ENCODE peak calls at places on chromosomes 2 and 18, in eight cellular contexts. M is GM23338, Y is Panc1, I is HCT116, A is A549, X is HepG2, J is K562, F is GM12878. U is an unnamed sample.

GRCh38 chr18:31555971-31556747 is 35.5 kb upstream of the TTR start:
- DNase-seq in F (peak; percentile 39), A (peak; percentile 25), I (peak; percentile 71), X (peak; percentile 58), M (peak; percentile 78), Y (peak; percentile 42), J (peak; percentile 75), U (peak; percentile 58)

GRCh38 chr2:119820275-119820674 is 60.6 kb downstream of the PTPN4 start:
- DNase-seq in A (no peak), Y (no peak), F (no peak), I (no peak), X (no peak), M (no peak), J (no peak), U (no peak)

GRCh38 chr2:146576301-146576700 is 1268.5 kb upstream of the ACVR2A start:
- DNase-seq in F (no peak), J (no peak), M (no peak), I (no peak), Y (no peak), A (no peak), X (no peak), U (no peak)

GRCh38 chr2:236918513-236918912 is 167.2 kb upstream of the COPS8 start:
- DNase-seq in J (no peak), A (no peak), F (no peak), X (no peak), Y (no peak), I (no peak), M (no peak), U (no peak)

GRCh38 chr2:209933499-209934458 is 68.7 kb upstream of the RPE start:
- DNase-seq in M (no peak), Y (no peak), A (no peak), F (no peak), X (no peak), I (no peak), J (no peak), U (no peak)

GRCh38 chr2:101617188-101617587 is 80.3 kb upstream of the MAP4K4 start:
- DNase-seq in M (no peak), F (no peak), A (no peak), I (no peak), X (peak; percentile 45), Y (no peak), J (no peak), U (no peak)

GRCh38 chr18:32057624-32058165 is 34.0 kb upstream of the RNF138 start:
- DNase-seq in X (no peak), A (no peak), I (no peak), Y (no peak), M (peak; percentile 73), J (peak; percentile 19), F (no peak), U (no peak)

GRCh38 chr2:160432633-160433032 is 61.0 kb downstream of the RBMS1 start:
- DNase-seq in M (peak; percentile 54), F (no peak), A (peak; percentile 15), J (no peak), Y (no peak), X (no peak), I (peak; percentile 67), U (no peak)

GRCh38 chr18:55790296-55790695 is 202.3 kb upstream of the TCF4 start:
- DNase-seq in X (no peak), J (no peak), A (peak; percentile 4), I (no peak), Y (no peak), F (no peak), M (no peak), U (no peak)

GRCh38 chr2:134109725-134110124 is 144.1 kb upstream of the MGAT5 start:
- DNase-seq in F (no peak), J (no peak), A (no peak), M (no peak), Y (no peak), I (no peak), X (no peak), U (no peak)

GRCh38 chr2:233349005-233349998 is 5.0 kb upstream of the DGKD start:
- DNase-seq in X (peak; percentile 62), J (no peak), Y (no peak), A (no peak), F (no peak), I (no peak), M (no peak), U (peak; percentile 90)

GRCh38 chr2:166900700-166901099 is 12.4 kb downstream of the XIRP2 start:
- DNase-seq in Y (no peak), M (peak; percentile 82), I (no peak), J (no peak), F (no peak), A (no peak), X (peak; percentile 67), U (no peak)

GRCh38 chr18:32289480-32290075 is 99.7 kb downstream of the MEP1B start:
- DNase-seq in A (peak; percentile 31), I (peak; percentile 63), J (peak; percentile 53), Y (peak; percentile 38), F (no peak), X (peak; percentile 66), M (peak; percentile 84), U (peak; percentile 7)

GRCh38 chr2:218071218-218071937 is 2.3 kb downstream of the RUFY4 start:
- DNase-seq in F (no peak), M (no peak), J (no peak), I (no peak), A (no peak), Y (no peak), X (no peak), U (no peak)

GRCh38 chr2:37797081-37797480 is 125.6 kb upstream of the CDC42EP3 start:
- DNase-seq in J (no peak), F (no peak), I (no peak), M (no peak), A (no peak), Y (no peak), X (no peak), U (no peak)

GRCh38 chr2:136116111-136116812 is 1.7 kb downstream of the CXCR4 start:
- DNase-seq in J (peak; percentile 31), I (no peak), M (peak; percentile 69), F (no peak), X (no peak), A (no peak), Y (no peak), U (peak; percentile 67)

GRCh38 chr18:56550121-56550520 is 88.3 kb downstream of the TXNL1 start:
- DNase-seq in M (no peak), Y (no peak), F (no peak), A (no peak), J (no peak), X (no peak), I (no peak), U (no peak)

GRCh38 chr2:28586864-28587263 is 91.0 kb downstream of the PLB1 start:
- DNase-seq in I (no peak), Y (no peak), A (no peak), J (no peak), M (no peak), X (no peak), F (no peak), U (no peak)

GRCh38 chr2:229083606-229084349 is 187.3 kb downstream of the PID1 start:
- DNase-seq in Y (no peak), M (no peak), A (no peak), J (no peak), I (no peak), X (no peak), F (no peak), U (no peak)

GRCh38 chr2:177397501-177398289 is 5.1 kb downstream of the AGPS start:
- DNase-seq in M (no peak), Y (no peak), J (no peak), X (peak; percentile 97), A (no peak), I (no peak), F (no peak), U (no peak)
- H3K27ac ChIP-seq in M (no peak overlapping the region), Y (peak overlapping the region; percentile 73), J (no peak overlapping the region), X (peak overlapping the region; percentile 86), A (peak overlapping the region; percentile 72), I (peak overlapping the region; percentile 27), F (no peak overlapping the region), U (no peak overlapping the region)

DNA sequence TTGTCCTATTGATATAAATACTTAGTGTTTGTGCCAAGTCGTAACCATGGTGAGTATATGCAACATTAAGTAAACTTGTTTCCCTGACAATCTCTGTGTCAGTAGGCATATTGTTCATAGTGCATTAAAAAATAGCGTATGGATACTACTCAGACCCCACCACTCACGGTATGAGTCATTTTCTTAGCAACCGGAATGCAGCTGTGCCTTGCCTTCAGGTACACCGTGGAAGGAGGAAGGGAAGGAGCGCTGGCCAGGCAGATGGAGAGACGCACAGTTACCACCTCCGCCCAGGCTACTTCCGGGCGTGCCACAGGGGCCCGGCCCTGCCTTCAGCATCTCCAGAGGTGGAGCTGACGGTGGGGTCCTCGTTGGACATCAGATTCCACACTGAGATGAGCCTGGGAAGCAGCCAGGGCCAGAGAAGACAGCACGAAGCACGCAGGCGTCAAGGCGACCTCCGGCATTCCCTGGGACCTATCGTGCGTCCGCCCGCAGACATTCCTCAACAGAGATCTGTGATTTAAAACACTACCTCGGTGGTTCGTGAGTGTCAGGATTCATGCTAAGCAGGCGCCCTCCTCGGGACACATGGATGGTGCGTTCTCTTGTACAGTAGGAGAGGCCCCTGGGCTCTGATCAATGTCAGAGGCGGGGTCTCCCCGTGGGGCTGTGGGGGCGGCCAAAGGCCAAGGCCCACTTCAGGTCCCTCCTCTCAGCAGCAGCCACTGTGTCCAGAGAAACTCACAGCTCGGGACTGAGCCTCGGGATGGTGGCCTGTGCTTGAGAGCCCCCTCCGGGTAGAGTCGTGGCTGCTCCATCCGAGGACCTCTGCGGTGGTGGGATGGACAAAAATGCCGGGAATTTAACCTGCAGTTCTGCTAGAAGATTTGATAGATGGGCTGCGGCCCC is 82.2 kb upstream of the HDAC4 start:
- DNase-seq in Y (no peak), A (no peak), I (no peak), M (no peak), F (no peak), X (no peak), J (no peak), U (no peak)
- TF ChIP-seq REST in Y (no peak), A (no peak), I (no peak), M (no peak), F (no peak), X (no peak), J (no peak), U (no peak)

GRCh38 chr2:127650785-127651380 is 4.9 kb downstream of the GPR17 start:
- DNase-seq in A (no peak), F (no peak), M (no peak), Y (no peak), J (no peak), I (no peak), X (no peak), U (peak; percentile 16)

GRCh38 chr2:127651381-127651809 is 5.4 kb downstream of the GPR17 start:
- DNase-seq in Y (no peak), A (no peak), X (no peak), J (no peak), M (no peak), I (no peak), F (no peak), U (no peak)

GRCh38 chr2:127649100-127649611 is 3.2 kb downstream of the GPR17 start:
- DNase-seq in J (no peak), A (no peak), F (no peak), X (no peak), I (no peak), M (no peak), Y (no peak), U (no peak)

GRCh38 chr2:127649684-127650040 is 3.7 kb downstream of the GPR17 start:
- DNase-seq in M (peak; percentile 97), X (peak; percentile 86), J (peak; percentile 88), F (peak; percentile 7), Y (peak; percentile 45), I (peak; percentile 72), A (peak; percentile 54), U (peak; percentile 85)

GRCh38 chr2:127650041-127650784 is 4.3 kb downstream of the GPR17 start:
- DNase-seq in A (no peak), X (peak; percentile 36), Y (no peak), M (no peak), J (no peak), F (no peak), I (no peak), U (no peak)
- TF ChIP-seq CTCF in A (no peak), X (no peak), Y (no peak), M (no peak), J (no peak), F (no peak), I (no peak), U (no peak)

GRCh38 chr2:19104503-19104902 is 253.9 kb downstream of the OSR1 start:
- DNase-seq in J (no peak), M (no peak), F (no peak), X (peak; percentile 10), Y (no peak), A (no peak), I (no peak), U (no peak)
- H3K27ac ChIP-seq in J (no peak overlapping the region), M (no peak overlapping the region), F (no peak overlapping the region), X (no peak overlapping the region), Y (no peak overlapping the region), A (no peak overlapping the region), I (no peak overlapping the region), U (no peak overlapping the region)

U was measured in HL-60.